ENCODE peak calls at places on chromosomes 4 and X, in six cellular contexts. X, J, A, T, Y and N are unnamed samples.

GRCh38 chrX:145002776-145003175 is 244.5 kb upstream of the SPANXN1 start:
- DNase-seq in J (no peak), T (no peak), X (no peak), Y (no peak), A (no peak), N (no peak)

GRCh38 chr4:56871357-56871993 is 36.2 kb upstream of the REST start:
- DNase-seq in A (peak; percentile 38), Y (no peak), X (no peak), J (peak; percentile 25), T (no peak), N (no peak)

GRCh38 chrX:119009071-119009470 is 34.7 kb downstream of the LONRF3 start:
- DNase-seq in A (no peak), X (no peak), T (no peak), J (no peak), Y (no peak), N (no peak)

GRCh38 chrX:44997888-44998287 is 124.9 kb downstream of the KDM6A start:
- DNase-seq in J (no peak), A (no peak), X (no peak), Y (peak; percentile 57), T (no peak), N (no peak)

GRCh38 chrX:13489451-13489850 is 80.0 kb upstream of the EGFL6 start:
- DNase-seq in A (no peak), X (no peak), Y (no peak), J (no peak), T (no peak), N (no peak)

GRCh38 chr4:138875886-138876608 is 139.5 kb upstream of the NOCT start:
- DNase-seq in Y (no peak), A (no peak), J (no peak), X (no peak), T (no peak), N (no peak)

GRCh38 chrX:134821370-134821769 is 163.1 kb upstream of the PLAC1 start:
- DNase-seq in Y (no peak), X (no peak), A (no peak), J (no peak), T (peak; percentile 13), N (no peak)

GRCh38 chr4:105666693-105667092 is 41.8 kb downstream of the INTS12 start:
- DNase-seq in T (peak; percentile 29), J (no peak), Y (no peak), A (peak; percentile 11), X (no peak), N (no peak)

GRCh38 chr4:2515835-2516550 is 20.5 kb upstream of the FAM193A start:
- DNase-seq in X (no peak), Y (no peak), A (no peak), T (no peak), J (no peak), N (no peak)

GRCh38 chrX:43962636-43963035 is 10.6 kb downstream of the NDP start:
- DNase-seq in J (no peak), A (no peak), Y (no peak), X (no peak), T (no peak), N (no peak)

GRCh38 chr4:73127839-73128448 is 58.4 kb upstream of the COX18 start:
- DNase-seq in A (no peak), T (peak; percentile 33), Y (peak; percentile 64), J (no peak), X (no peak), N (peak; percentile 8)

GRCh38 chr4:127549521-127549920 is 83.2 kb upstream of the INTU start:
- DNase-seq in A (no peak), T (no peak), X (no peak), J (no peak), Y (no peak), N (no peak)

GRCh38 chr4:183571350-183572076 is 66.7 kb downstream of the ING2 start:
- DNase-seq in A (no peak), J (no peak), X (no peak), T (no peak), Y (no peak), N (no peak)

GRCh38 chr4:151987606-151988005 is 226.8 kb upstream of the GATB start:
- DNase-seq in Y (no peak), A (no peak), T (no peak), X (no peak), J (no peak), N (no peak)

GRCh38 chrX:72020788-72021187 is 110.1 kb downstream of the NHSL2 start:
- DNase-seq in A (no peak), T (no peak), X (no peak), Y (peak; percentile 60), J (no peak), N (no peak)